ENCODE peak calls at places on chromosomes 12 and 14, in four cellular contexts. O is HL-60, H is K562, J is GM12878. B is an unnamed sample.

GRCh38 chr12:94798107-94798506 is 147.8 kb upstream of the TMCC3 start:
- DNase-seq in O (no peak), J (no peak), H (no peak), B (no peak)

GRCh38 chr14:53399057-53399456 is 245.9 kb upstream of the DDHD1 start:
- DNase-seq in H (peak; percentile 1), O (peak; percentile 18), J (no peak), B (no peak)

GRCh38 chr12:105814283-105814682 is 324.5 kb downstream of the NUAK1 start:
- DNase-seq in J (no peak), H (no peak), O (no peak), B (no peak)

GRCh38 chr14:51419685-51420084 is 179.6 kb downstream of the TMX1 start:
- DNase-seq in J (no peak), O (peak; percentile 16), H (no peak), B (no peak)

GRCh38 chr12:18750087-18750486 is 12.2 kb downstream of the CAPZA3 start:
- DNase-seq in H (no peak), O (no peak), J (no peak), B (no peak)

GRCh38 chr14:45252356-45253069 is 489 bp downstream of the MIS18BP1 start:
- DNase-seq in O (peak; percentile 32), J (no peak), H (peak; percentile 39), B (no peak)

GRCh38 chr12:6626654-6627283 is 9.0 kb downstream of the LPAR5 start:
- DNase-seq in O (no peak), J (no peak), H (peak; percentile 90), B (no peak)

GRCh38 chr14:61493239-61493638 is 171.9 kb downstream of the PRKCH start:
- DNase-seq in H (no peak), J (no peak), O (no peak), B (no peak)

GRCh38 chr12:57726884-57727757 is 11.4 kb downstream of the AGAP2 start:
- DNase-seq in J (no peak), H (no peak), O (no peak), B (peak; percentile 23)

GRCh38 chr14:97713023-97713422 is 915.8 kb downstream of the VRK1 start:
- DNase-seq in H (no peak), O (no peak), J (no peak), B (no peak)

GRCh38 chr12:43338848-43339526 is 213.0 kb downstream of the ADAMTS20 start:
- DNase-seq in J (peak; percentile 42), O (peak; percentile 52), H (peak; percentile 4), B (no peak)

GRCh38 chr12:4285070-4285469 is 11.5 kb downstream of the CCND2 start:
- DNase-seq in H (no peak), J (no peak), O (no peak), B (no peak)

GRCh38 chr14:105150368-105151111 is 18.0 kb downstream of the JAG2 start:
- DNase-seq in J (no peak), H (no peak), O (no peak), B (no peak)

GRCh38 chr12:49022558-49023178 is 4.1 kb upstream of the PRKAG1 start:
- DNase-seq in H (no peak), J (no peak), O (no peak), B (no peak)

GRCh38 chr14:68564826-68565760 is 227.8 kb downstream of the ZFP36L1 start:
- DNase-seq in J (no peak), O (no peak), H (peak; percentile 29), B (no peak)
- TF ChIP-seq SPI1 in J (no peak), O (no peak), H (no peak), B (no peak)

GRCh38 chr14:55025948-55026347 is 951 bp downstream of the WDHD1 start:
- DNase-seq in O (no peak), H (no peak), J (no peak), B (no peak)
- TF ChIP-seq SPI1 in O (no peak), H (no peak), J (no peak), B (no peak)

GRCh38 chr14:84927096-84927910 is 602.6 kb upstream of the FLRT2 start:
- DNase-seq in O (no peak), H (no peak), J (no peak), B (no peak)
- TF ChIP-seq SPI1 in O (no peak), H (no peak), J (no peak), B (no peak)

GRCh38 chr12:66598081-66598480 is 80.8 kb downstream of the GRIP1 start:
- DNase-seq in H (no peak), O (no peak), J (no peak), B (no peak)

GRCh38 chr12:66590276-66590675 is 88.6 kb downstream of the GRIP1 start:
- DNase-seq in J (no peak), O (no peak), H (no peak), B (no peak)

GRCh38 chr12:66600805-66601392 is 78.0 kb downstream of the GRIP1 start:
- DNase-seq in O (no peak), J (no peak), H (no peak), B (no peak)

GRCh38 chr12:66594688-66595087 is 84.2 kb downstream of the GRIP1 start:
- DNase-seq in J (no peak), H (no peak), O (no peak), B (no peak)

DNA sequence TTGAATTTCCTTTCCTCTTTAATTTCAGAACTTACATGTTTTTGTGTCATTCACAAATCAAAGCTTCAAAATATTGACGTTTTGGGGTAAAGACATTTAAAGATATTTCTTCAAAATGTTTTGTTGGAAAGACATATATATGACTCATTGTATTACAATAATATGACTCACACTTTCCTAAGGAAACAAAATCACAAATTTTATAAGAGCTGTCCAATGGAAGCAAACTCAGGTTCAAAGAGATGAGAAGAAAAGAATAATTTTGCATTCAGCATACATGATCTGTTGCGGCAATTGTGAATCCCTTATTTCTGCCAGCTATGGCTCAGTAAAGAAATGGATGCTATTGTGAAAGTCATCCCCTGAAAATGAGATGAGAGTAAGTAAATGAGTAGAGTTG is 82.7 kb downstream of the GRIP1 start:
- DNase-seq in O (no peak), J (no peak), H (no peak), B (no peak)
- TF ChIP-seq SPI1 in O (no peak), J (no peak), H (no peak), B (no peak)

DNA sequence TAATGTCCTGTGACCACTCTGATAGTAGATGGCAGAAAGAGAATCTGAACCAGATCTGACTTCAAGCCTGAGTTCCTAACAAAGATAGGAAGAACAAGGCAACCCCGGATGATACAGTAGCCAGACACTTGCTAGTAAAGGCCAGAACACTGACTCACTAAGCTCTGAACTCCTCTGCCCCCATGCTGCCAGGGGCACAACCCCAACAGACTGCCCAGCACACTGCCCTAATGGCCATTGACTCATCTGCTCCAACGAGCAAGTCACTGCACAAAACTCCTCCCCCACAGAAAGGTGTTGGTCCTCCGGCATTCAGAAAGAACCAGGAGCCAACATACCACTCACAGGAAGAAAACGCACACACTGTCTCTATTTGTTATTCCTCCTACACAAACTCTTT is 179.6 kb upstream of the NUDT4 start:
- DNase-seq in J (no peak), O (no peak), H (no peak), B (no peak)
- TF ChIP-seq SPI1 in J (no peak), O (no peak), H (no peak), B (no peak)

DNA sequence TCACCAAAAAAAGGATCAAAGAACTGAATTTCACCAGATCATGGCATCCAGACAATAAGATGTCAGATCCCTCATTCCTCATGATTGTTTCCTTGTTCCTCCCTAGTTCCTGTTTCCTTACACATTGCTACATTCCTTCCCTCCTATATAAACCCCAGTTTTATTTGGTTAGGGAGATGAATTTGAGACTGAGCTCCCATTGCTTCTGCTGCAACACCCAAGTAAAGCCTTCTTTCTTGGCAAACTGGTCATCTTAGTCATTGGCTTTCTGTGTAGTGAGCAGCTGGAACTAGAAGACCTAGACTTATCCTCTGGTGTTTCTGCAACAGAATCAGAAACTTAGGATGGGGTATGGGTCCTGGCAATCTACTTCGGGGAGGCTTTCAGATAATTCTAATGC is 217.9 kb downstream of the NOVA1 start:
- DNase-seq in J (no peak), O (no peak), H (no peak), B (no peak)
- TF ChIP-seq SPI1 in J (no peak), O (no peak), H (no peak), B (no peak)

GRCh38 chr12:52676163-52676562 is 4.0 kb downstream of the KRT1 start:
- DNase-seq in J (no peak), O (no peak), H (no peak), B (no peak)

GRCh38 chr12:52673713-52674415 is 6.3 kb downstream of the KRT1 start:
- DNase-seq in J (no peak), O (no peak), H (no peak), B (no peak)

GRCh38 chr12:52674416-52674775 is 5.8 kb downstream of the KRT1 start:
- DNase-seq in H (no peak), J (no peak), O (no peak), B (no peak)

GRCh38 chr12:52677126-52677525 is 3.1 kb downstream of the KRT1 start:
- DNase-seq in O (no peak), H (no peak), J (no peak), B (no peak)

GRCh38 chr12:52675301-52675701 is 4.9 kb downstream of the KRT1 start:
- DNase-seq in H (no peak), O (no peak), J (no peak), B (no peak)
- TF ChIP-seq SPI1 in H (no peak), O (no peak), J (no peak), B (no peak)

DNA sequence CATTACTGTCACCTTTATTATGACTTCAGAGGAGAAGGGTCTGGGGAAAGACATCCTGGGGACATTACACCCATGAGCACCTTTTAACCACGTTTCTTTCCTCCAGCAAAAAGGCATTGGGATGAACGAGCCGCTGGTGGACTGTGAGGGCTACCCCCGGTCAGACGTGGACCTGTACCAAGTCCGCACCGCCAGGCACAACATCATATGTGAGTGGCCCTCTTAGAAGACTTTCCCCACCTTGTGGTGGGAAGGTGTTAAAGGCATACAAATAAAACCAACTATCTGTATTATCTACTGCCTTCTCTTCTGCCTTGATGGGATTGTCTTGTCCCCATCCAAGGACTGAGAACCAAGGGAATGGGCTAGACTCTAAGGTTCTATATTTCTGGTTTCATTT is 6.0 kb downstream of the PSMD9 start:
- DNase-seq in O (no peak), H (peak; percentile 47), J (no peak), B (no peak)
- TF ChIP-seq SPI1 in O (no peak), H (no peak), J (no peak), B (no peak)